ENCODE peak calls at places on chromosome 19, in seven cellular contexts. One of them, this sample, is unnamed.
A peak's percentile ranks its signal among the peaks of the same experiment; 100 is the strongest.

GRCh38 chr19:56839665-56840451 is 668 bp downstream of the PEG3 start:
- DNase-seq in heart right ventricle: peak; percentile 90
- DNase-seq in pancreas: peak; percentile 89
- DNase-seq in astrocyte: no peak
- DNase-seq in stomach: peak; percentile 61
- DNase-seq in endodermal cell: no peak
- DNase-seq in effector memory CD4-positive, alpha-beta T cell: no peak
- DNase-seq in this sample: peak; percentile 99

GRCh38 chr19:7871530-7872305 is 2.5 kb downstream of the PRR36 start:
- DNase-seq in heart right ventricle: peak; percentile 82
- DNase-seq in pancreas: peak; percentile 96
- DNase-seq in astrocyte: peak; percentile 78
- DNase-seq in stomach: peak; percentile 97
- DNase-seq in endodermal cell: peak; percentile 100
- DNase-seq in effector memory CD4-positive, alpha-beta T cell: peak; percentile 81
- DNase-seq in this sample: peak; percentile 32

GRCh38 chr19:1045247-1045603 is 5.3 kb downstream of the ABCA7 start:
- DNase-seq in heart right ventricle: no peak
- DNase-seq in pancreas: peak; percentile 50
- DNase-seq in astrocyte: no peak
- DNase-seq in stomach: peak; percentile 45
- DNase-seq in endodermal cell: peak; percentile 94
- DNase-seq in effector memory CD4-positive, alpha-beta T cell: peak; percentile 68
- DNase-seq in this sample: no peak

GRCh38 chr19:50322931-50323781 is 6.0 kb downstream of the KCNC3 start:
- DNase-seq in heart right ventricle: no peak
- DNase-seq in pancreas: no peak
- DNase-seq in astrocyte: no peak
- DNase-seq in stomach: no peak
- DNase-seq in endodermal cell: no peak
- DNase-seq in effector memory CD4-positive, alpha-beta T cell: no peak
- DNase-seq in this sample: no peak

GRCh38 chr19:6196361-6196760 is 60.9 kb downstream of the ACSBG2 start:
- DNase-seq in heart right ventricle: no peak
- DNase-seq in pancreas: no peak
- DNase-seq in astrocyte: no peak
- DNase-seq in stomach: no peak
- DNase-seq in endodermal cell: no peak
- DNase-seq in effector memory CD4-positive, alpha-beta T cell: no peak
- DNase-seq in this sample: no peak

GRCh38 chr19:50414850-50415660 is 3.7 kb upstream of the SPIB start:
- DNase-seq in heart right ventricle: peak; percentile 80
- DNase-seq in pancreas: peak; percentile 77
- DNase-seq in astrocyte: peak; percentile 12
- DNase-seq in stomach: peak; percentile 79
- DNase-seq in endodermal cell: peak; percentile 97
- DNase-seq in effector memory CD4-positive, alpha-beta T cell: peak; percentile 58
- DNase-seq in this sample: no peak

GRCh38 chr19:35017507-35017906 is 12.8 kb upstream of the SCN1B start:
- DNase-seq in heart right ventricle: no peak
- DNase-seq in pancreas: no peak
- DNase-seq in astrocyte: no peak
- DNase-seq in stomach: no peak
- DNase-seq in endodermal cell: no peak
- DNase-seq in effector memory CD4-positive, alpha-beta T cell: no peak
- DNase-seq in this sample: no peak

GRCh38 chr19:57406516-57407123 is 4.3 kb upstream of the ZNF17 start:
- DNase-seq in heart right ventricle: peak; percentile 57
- DNase-seq in pancreas: peak; percentile 53
- DNase-seq in astrocyte: no peak
- DNase-seq in stomach: peak; percentile 34
- DNase-seq in endodermal cell: peak; percentile 95
- DNase-seq in effector memory CD4-positive, alpha-beta T cell: peak; percentile 43
- DNase-seq in this sample: no peak

GRCh38 chr19:29779921-29780320 is 31.9 kb upstream of the CCNE1 start:
- DNase-seq in heart right ventricle: no peak
- DNase-seq in pancreas: no peak
- DNase-seq in astrocyte: no peak
- DNase-seq in stomach: no peak
- DNase-seq in endodermal cell: peak; percentile 79
- DNase-seq in effector memory CD4-positive, alpha-beta T cell: no peak
- DNase-seq in this sample: no peak

GRCh38 chr19:12156254-12157058 is at the start of gene ZNF625:
- DNase-seq in heart right ventricle: peak; percentile 88
- DNase-seq in pancreas: peak; percentile 80
- DNase-seq in astrocyte: peak; percentile 89
- DNase-seq in stomach: peak; percentile 83
- DNase-seq in endodermal cell: peak; percentile 99
- DNase-seq in effector memory CD4-positive, alpha-beta T cell: no peak
- DNase-seq in this sample: peak; percentile 69

GRCh38 chr19:7852851-7853759 is 21.1 kb downstream of the PRR36 start:
- DNase-seq in heart right ventricle: peak; percentile 66
- DNase-seq in pancreas: peak; percentile 95
- DNase-seq in astrocyte: no peak
- DNase-seq in stomach: peak; percentile 87
- DNase-seq in endodermal cell: peak; percentile 97
- DNase-seq in effector memory CD4-positive, alpha-beta T cell: peak; percentile 55
- DNase-seq in this sample: peak; percentile 65

GRCh38 chr19:10142701-10143375 is 23.1 kb upstream of the EIF3G start:
- DNase-seq in heart right ventricle: no peak
- DNase-seq in pancreas: no peak
- DNase-seq in astrocyte: no peak
- DNase-seq in stomach: no peak
- DNase-seq in endodermal cell: no peak
- DNase-seq in effector memory CD4-positive, alpha-beta T cell: peak; percentile 45
- DNase-seq in this sample: no peak

GRCh38 chr19:16115309-16116039 is 3.8 kb downstream of the RAB8A start:
- DNase-seq in heart right ventricle: no peak
- DNase-seq in pancreas: no peak
- DNase-seq in astrocyte: no peak
- DNase-seq in stomach: no peak
- DNase-seq in endodermal cell: no peak
- DNase-seq in effector memory CD4-positive, alpha-beta T cell: no peak
- DNase-seq in this sample: peak; percentile 54

GRCh38 chr19:33300016-33300981 is 2.0 kb downstream of the CEBPA start:
- DNase-seq in heart right ventricle: peak; percentile 45
- DNase-seq in pancreas: no peak
- DNase-seq in astrocyte: no peak
- DNase-seq in stomach: peak; percentile 32
- DNase-seq in endodermal cell: no peak
- DNase-seq in effector memory CD4-positive, alpha-beta T cell: no peak
- DNase-seq in this sample: no peak

GRCh38 chr19:33301900-33302174 is 497 bp downstream of the CEBPA start:
- DNase-seq in heart right ventricle: no peak
- DNase-seq in pancreas: no peak
- DNase-seq in astrocyte: no peak
- DNase-seq in stomach: no peak
- DNase-seq in endodermal cell: no peak
- DNase-seq in effector memory CD4-positive, alpha-beta T cell: no peak
- DNase-seq in this sample: no peak

GRCh38 chr19:33302974-33303790 is 848 bp upstream of the CEBPA start:
- DNase-seq in heart right ventricle: peak; percentile 58
- DNase-seq in pancreas: peak; percentile 68
- DNase-seq in astrocyte: peak; percentile 32
- DNase-seq in stomach: peak; percentile 62
- DNase-seq in endodermal cell: peak; percentile 88
- DNase-seq in effector memory CD4-positive, alpha-beta T cell: no peak
- DNase-seq in this sample: no peak

GRCh38 chr19:33302175-33302973 is at the start of gene CEBPA:
- DNase-seq in heart right ventricle: peak; percentile 82
- DNase-seq in pancreas: peak; percentile 85
- DNase-seq in astrocyte: peak; percentile 55
- DNase-seq in stomach: peak; percentile 90
- DNase-seq in endodermal cell: peak; percentile 93
- DNase-seq in effector memory CD4-positive, alpha-beta T cell: peak; percentile 40
- DNase-seq in this sample: peak; percentile 88

DNA sequence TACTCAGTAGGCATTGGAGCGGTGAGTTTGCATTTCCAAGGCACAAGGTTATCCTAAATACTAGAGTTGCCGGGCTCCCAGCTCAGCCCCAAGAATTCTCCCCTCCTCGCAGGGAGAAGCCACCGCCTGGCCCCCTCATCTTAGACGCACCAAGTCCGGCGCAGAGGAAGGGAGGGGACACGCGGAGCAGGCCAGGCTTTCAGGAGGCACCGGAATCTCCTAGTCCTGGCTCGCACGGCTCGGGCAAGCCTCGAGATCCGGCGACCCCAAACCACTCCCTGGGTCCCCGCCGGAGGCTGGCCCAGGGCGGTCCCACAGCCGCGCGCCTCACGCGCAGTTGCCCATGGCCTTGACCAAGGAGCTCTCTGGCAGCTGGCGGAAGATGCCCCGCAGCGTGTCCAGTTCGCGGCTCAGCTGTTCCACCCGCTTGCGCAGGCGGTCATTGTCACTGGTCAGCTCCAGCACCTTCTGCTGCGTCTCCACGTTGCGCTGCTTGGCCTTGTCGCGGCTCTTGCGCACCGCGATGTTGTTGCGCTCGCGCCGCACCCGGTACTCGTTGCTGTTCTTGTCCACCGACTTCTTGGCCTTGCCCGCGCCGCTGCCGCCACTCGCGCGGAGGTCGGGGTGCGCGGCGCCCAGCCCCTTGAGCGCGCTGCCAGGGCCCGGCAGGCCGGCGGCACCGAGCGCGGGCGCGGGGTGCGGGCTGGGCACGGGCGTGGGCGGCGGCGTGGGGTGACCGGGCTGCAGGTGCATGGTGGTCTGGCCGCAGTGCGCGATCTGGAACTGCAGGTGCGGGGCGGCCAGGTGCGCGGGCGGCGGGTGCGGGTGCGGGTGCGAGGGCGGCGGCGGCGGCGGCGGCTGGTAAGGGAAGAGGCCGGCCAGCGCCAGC is 1.1 kb downstream of the CEBPA start:
- DNase-seq in heart right ventricle: no peak
- DNase-seq in pancreas: no peak
- DNase-seq in astrocyte: no peak
- DNase-seq in stomach: peak; percentile 39
- DNase-seq in endodermal cell: peak; percentile 73
- DNase-seq in effector memory CD4-positive, alpha-beta T cell: no peak
- DNase-seq in this sample: no peak
- H3K27ac ChIP-seq in heart right ventricle: no peak overlapping the region
- H3K27ac ChIP-seq in pancreas: no peak overlapping the region
- H3K27ac ChIP-seq in astrocyte: no peak overlapping the region
- H3K27ac ChIP-seq in stomach: no peak overlapping the region
- H3K27ac ChIP-seq in endodermal cell: no peak overlapping the region
- H3K27ac ChIP-seq in effector memory CD4-positive, alpha-beta T cell: no peak overlapping the region
- H3K27ac ChIP-seq in this sample: peak overlapping the region; percentile 26

DNA sequence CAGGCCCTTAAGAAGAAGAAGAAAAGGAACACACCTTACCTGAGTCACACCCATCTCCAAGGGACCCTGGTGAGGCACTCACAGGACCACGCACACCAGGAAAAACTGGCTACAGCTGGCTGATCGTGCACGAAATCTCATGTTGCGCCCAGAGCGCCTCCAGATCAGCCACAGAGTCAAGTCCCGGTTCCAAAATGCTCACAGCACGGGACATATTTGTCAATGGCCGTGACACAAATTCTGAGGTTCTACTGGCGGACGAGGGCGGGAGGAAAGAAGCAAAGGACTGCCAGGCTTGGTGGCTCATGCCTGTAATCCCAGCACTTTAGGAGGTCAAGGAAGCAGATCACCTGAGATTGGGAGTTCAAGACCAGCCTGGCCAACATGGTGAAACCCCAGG is 21.5 kb downstream of the SH3GL1 start:
- DNase-seq in heart right ventricle: no peak
- DNase-seq in pancreas: no peak
- DNase-seq in astrocyte: no peak
- DNase-seq in stomach: no peak
- DNase-seq in endodermal cell: no peak
- DNase-seq in effector memory CD4-positive, alpha-beta T cell: no peak
- DNase-seq in this sample: no peak
- H3K27ac ChIP-seq in heart right ventricle: no peak overlapping the region
- H3K27ac ChIP-seq in pancreas: peak overlapping the region; percentile 72
- H3K27ac ChIP-seq in astrocyte: no peak overlapping the region
- H3K27ac ChIP-seq in stomach: peak overlapping the region; percentile 70
- H3K27ac ChIP-seq in endodermal cell: no peak overlapping the region
- H3K27ac ChIP-seq in effector memory CD4-positive, alpha-beta T cell: peak overlapping the region; percentile 78
- H3K27ac ChIP-seq in this sample: no peak overlapping the region

DNA sequence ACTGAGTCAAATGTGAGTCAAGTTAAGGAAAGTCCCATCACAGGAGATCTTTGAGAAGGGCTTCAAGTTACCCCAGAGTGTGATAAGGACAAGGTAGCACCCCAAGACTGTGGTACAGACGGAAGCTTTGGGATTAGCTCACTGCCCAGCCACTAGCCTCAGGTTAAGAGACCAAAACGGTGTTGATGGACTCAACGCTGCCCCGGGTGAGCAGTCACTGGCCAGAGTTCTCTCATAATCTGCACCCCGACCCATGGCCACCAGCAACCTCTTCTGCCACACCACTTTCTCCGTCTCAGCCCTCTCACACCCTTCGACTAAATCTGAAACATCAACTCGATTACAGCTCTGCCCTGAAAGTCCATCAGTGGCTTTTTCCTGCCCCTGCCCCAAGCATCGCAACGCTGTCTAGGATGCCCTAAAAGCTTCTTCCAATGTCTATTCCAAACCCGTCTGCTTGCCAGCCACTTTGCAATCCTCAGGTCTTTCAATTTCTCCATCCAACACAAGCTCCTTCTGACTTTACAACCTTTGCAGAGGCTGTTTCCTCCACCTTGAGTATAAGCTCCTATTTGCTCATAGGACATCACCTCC is 5.6 kb downstream of the HNRNPL start:
- DNase-seq in heart right ventricle: no peak
- DNase-seq in pancreas: no peak
- DNase-seq in astrocyte: no peak
- DNase-seq in stomach: no peak
- DNase-seq in endodermal cell: no peak
- DNase-seq in effector memory CD4-positive, alpha-beta T cell: no peak
- DNase-seq in this sample: no peak
- H3K27ac ChIP-seq in heart right ventricle: no peak overlapping the region
- H3K27ac ChIP-seq in pancreas: no peak overlapping the region
- H3K27ac ChIP-seq in astrocyte: no peak overlapping the region
- H3K27ac ChIP-seq in stomach: no peak overlapping the region
- H3K27ac ChIP-seq in endodermal cell: no peak overlapping the region
- H3K27ac ChIP-seq in effector memory CD4-positive, alpha-beta T cell: no peak overlapping the region
- H3K27ac ChIP-seq in this sample: no peak overlapping the region

DNA sequence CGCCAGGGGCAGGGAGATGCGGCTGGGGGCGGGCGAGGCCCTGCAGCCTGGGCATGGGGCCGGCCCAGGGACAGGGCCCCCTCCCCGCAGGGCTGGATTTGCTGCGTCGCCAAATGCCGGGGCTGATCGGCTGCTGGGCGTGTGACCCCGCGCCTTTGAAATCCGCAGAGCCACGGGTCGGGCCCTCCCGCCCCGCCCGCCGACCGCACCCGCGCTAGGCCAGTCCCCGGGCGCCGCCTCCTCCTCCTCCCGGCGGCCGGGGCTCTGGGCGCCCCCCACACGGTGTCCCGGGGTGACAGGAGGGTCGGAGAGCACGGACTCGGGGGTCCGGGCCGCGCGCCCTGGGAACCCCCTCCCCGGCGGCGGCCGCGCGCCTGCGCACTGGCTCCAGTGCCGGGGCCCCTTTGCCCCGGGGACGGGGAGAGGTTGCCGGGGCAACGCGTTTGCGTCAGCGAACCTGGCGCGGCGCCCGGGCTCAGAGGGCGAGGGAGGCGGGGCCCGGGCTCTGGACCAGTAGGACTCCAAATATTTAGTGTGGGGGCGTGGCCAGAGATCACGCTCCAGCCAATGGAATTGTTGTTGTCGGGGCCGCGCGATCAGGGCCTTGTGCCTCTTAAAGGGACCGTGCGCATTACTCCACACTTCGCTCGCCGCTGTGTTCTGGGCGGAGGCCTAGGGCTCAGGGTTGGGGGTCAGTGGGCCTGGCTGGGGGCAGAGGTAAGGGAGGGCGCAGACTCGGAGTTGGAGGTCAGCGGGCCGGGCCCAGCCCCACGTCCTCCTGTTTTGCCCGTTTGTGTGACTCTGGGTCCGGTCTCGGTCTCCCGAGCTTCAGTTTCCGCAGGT is 10.3 kb upstream of the MKNK2 start:
- DNase-seq in heart right ventricle: peak; percentile 99
- DNase-seq in pancreas: peak; percentile 99
- DNase-seq in astrocyte: peak; percentile 91
- DNase-seq in stomach: peak; percentile 100
- DNase-seq in endodermal cell: peak; percentile 99
- DNase-seq in effector memory CD4-positive, alpha-beta T cell: peak; percentile 98
- DNase-seq in this sample: peak; percentile 95
- H3K27ac ChIP-seq in heart right ventricle: peak overlapping the region; percentile 99
- H3K27ac ChIP-seq in pancreas: peak overlapping the region; percentile 100
- H3K27ac ChIP-seq in astrocyte: peak overlapping the region; percentile 92
- H3K27ac ChIP-seq in stomach: peak overlapping the region; percentile 99
- H3K27ac ChIP-seq in endodermal cell: peak overlapping the region; percentile 95
- H3K27ac ChIP-seq in effector memory CD4-positive, alpha-beta T cell: peak overlapping the region; percentile 96
- H3K27ac ChIP-seq in this sample: peak overlapping the region; percentile 98

This sample was measured in substantia nigra.